ENCODE peak calls at places on chromosomes 5 and 9, in eight cellular contexts. One of them, this sample, is unnamed.

GRCh38 chr5:141508808-141509611 is 20.1 kb downstream of the PCDHGC5 start:
- DNase-seq in LNCaP clone FGC: no peak
- DNase-seq in frontal cortex: no peak
- DNase-seq in GM18507: no peak
- DNase-seq in right cardiac atrium: peak; percentile 89
- DNase-seq in HFFc6: peak; percentile 95
- DNase-seq in SK-N-SH: peak; percentile 90
- DNase-seq in stimulated activated CD8-positive, alpha-beta memory T cell treated with anti-CD3 and anti-CD28 coated beads, Interleukin-12 subunit alpha, Interleukin-12 subunit beta, amount 100 ng/mL, for 4 hours: no peak
- DNase-seq in this sample: peak; percentile 96

GRCh38 chr5:87754009-87754757 is 341.5 kb upstream of the CCNH start:
- DNase-seq in SK-N-SH: no peak
- DNase-seq in LNCaP clone FGC: no peak
- DNase-seq in frontal cortex: no peak
- DNase-seq in right cardiac atrium: no peak
- DNase-seq in GM18507: no peak
- DNase-seq in stimulated activated CD8-positive, alpha-beta memory T cell treated with anti-CD3 and anti-CD28 coated beads, Interleukin-12 subunit alpha, Interleukin-12 subunit beta, amount 100 ng/mL, for 4 hours: no peak
- DNase-seq in HFFc6: no peak
- DNase-seq in this sample: no peak

GRCh38 chr5:57613726-57614125 is 131.1 kb upstream of the ACTBL2 start:
- DNase-seq in LNCaP clone FGC: no peak
- DNase-seq in SK-N-SH: no peak
- DNase-seq in right cardiac atrium: no peak
- DNase-seq in GM18507: no peak
- DNase-seq in stimulated activated CD8-positive, alpha-beta memory T cell treated with anti-CD3 and anti-CD28 coated beads, Interleukin-12 subunit alpha, Interleukin-12 subunit beta, amount 100 ng/mL, for 4 hours: no peak
- DNase-seq in frontal cortex: no peak
- DNase-seq in HFFc6: no peak
- DNase-seq in this sample: no peak

GRCh38 chr5:151451626-151452520 is 4.5 kb downstream of the SLC36A1 start:
- DNase-seq in frontal cortex: no peak
- DNase-seq in right cardiac atrium: no peak
- DNase-seq in GM18507: peak; percentile 35
- DNase-seq in SK-N-SH: no peak
- DNase-seq in LNCaP clone FGC: no peak
- DNase-seq in HFFc6: peak; percentile 30
- DNase-seq in stimulated activated CD8-positive, alpha-beta memory T cell treated with anti-CD3 and anti-CD28 coated beads, Interleukin-12 subunit alpha, Interleukin-12 subunit beta, amount 100 ng/mL, for 4 hours: no peak
- DNase-seq in this sample: no peak

GRCh38 chr5:170571331-170571731 is 67.5 kb downstream of the KCNIP1 start:
- DNase-seq in frontal cortex: no peak
- DNase-seq in GM18507: no peak
- DNase-seq in HFFc6: peak; percentile 53
- DNase-seq in right cardiac atrium: no peak
- DNase-seq in LNCaP clone FGC: no peak
- DNase-seq in SK-N-SH: no peak
- DNase-seq in stimulated activated CD8-positive, alpha-beta memory T cell treated with anti-CD3 and anti-CD28 coated beads, Interleukin-12 subunit alpha, Interleukin-12 subunit beta, amount 100 ng/mL, for 4 hours: no peak
- DNase-seq in this sample: peak; percentile 16

GRCh38 chr5:157335534-157336422 is 69.9 kb downstream of the CYFIP2 start:
- DNase-seq in GM18507: no peak
- DNase-seq in HFFc6: peak; percentile 88
- DNase-seq in SK-N-SH: no peak
- DNase-seq in stimulated activated CD8-positive, alpha-beta memory T cell treated with anti-CD3 and anti-CD28 coated beads, Interleukin-12 subunit alpha, Interleukin-12 subunit beta, amount 100 ng/mL, for 4 hours: no peak
- DNase-seq in LNCaP clone FGC: peak; percentile 26
- DNase-seq in frontal cortex: no peak
- DNase-seq in right cardiac atrium: peak; percentile 77
- DNase-seq in this sample: peak; percentile 88

GRCh38 chr5:146519554-146519953 is 3.6 kb upstream of the GPR151 start:
- DNase-seq in stimulated activated CD8-positive, alpha-beta memory T cell treated with anti-CD3 and anti-CD28 coated beads, Interleukin-12 subunit alpha, Interleukin-12 subunit beta, amount 100 ng/mL, for 4 hours: no peak
- DNase-seq in SK-N-SH: no peak
- DNase-seq in GM18507: no peak
- DNase-seq in frontal cortex: no peak
- DNase-seq in HFFc6: no peak
- DNase-seq in right cardiac atrium: no peak
- DNase-seq in LNCaP clone FGC: no peak
- DNase-seq in this sample: no peak

GRCh38 chr9:77374266-77374665 is 196.9 kb downstream of the VPS13A start:
- DNase-seq in HFFc6: peak; percentile 23
- DNase-seq in SK-N-SH: no peak
- DNase-seq in right cardiac atrium: no peak
- DNase-seq in frontal cortex: no peak
- DNase-seq in stimulated activated CD8-positive, alpha-beta memory T cell treated with anti-CD3 and anti-CD28 coated beads, Interleukin-12 subunit alpha, Interleukin-12 subunit beta, amount 100 ng/mL, for 4 hours: no peak
- DNase-seq in LNCaP clone FGC: no peak
- DNase-seq in GM18507: no peak
- DNase-seq in this sample: peak; percentile 4

This sample was measured in fibroblast of gingiva.